ENCODE peak calls at places on chromosome 16, in ten cellular contexts. K is Peyer's patch; Q is colonic mucosa; O is HCT116; A is testis; V is CD8-positive, alpha-beta T cell; J is GM23338; U is suprapubic skin; L is stomach; G is tibial artery. W is an unnamed sample.

GRCh38 chr16:65068151-65068740 is 53.6 kb downstream of the CDH11 start:
- DNase-seq in G (no peak), L (no peak), J (peak; percentile 57), U (no peak), V (no peak), A (no peak), Q (no peak), O (no peak), K (no peak), W (no peak)

GRCh38 chr16:48197294-48197693 is 41.5 kb upstream of the ABCC12 start:
- DNase-seq in V (no peak), A (no peak), J (no peak), G (no peak), U (no peak), L (no peak), O (no peak), Q (no peak), K (no peak), W (no peak)

GRCh38 chr16:85711982-85712587 is 23.3 kb upstream of the GINS2 start:
- DNase-seq in V (no peak), A (no peak), K (no peak), G (no peak), Q (no peak), L (no peak), J (no peak), O (no peak), U (no peak), W (no peak)

GRCh38 chr16:46929378-46930332 is 43.8 kb downstream of the DNAJA2 start:
- DNase-seq in A (peak; percentile 85), K (peak; percentile 61), U (no peak), L (peak; percentile 80), J (peak; percentile 84), Q (peak; percentile 75), V (peak; percentile 71), O (peak; percentile 18), G (no peak), W (peak; percentile 68)

GRCh38 chr16:3346041-3346440 is 9.6 kb upstream of the OR2C1 start:
- DNase-seq in G (no peak), L (no peak), Q (no peak), V (no peak), K (no peak), J (no peak), A (no peak), O (no peak), U (no peak), W (no peak)

GRCh38 chr16:75527825-75528299 is 8.0 kb downstream of the CHST5 start:
- DNase-seq in K (no peak), O (no peak), V (no peak), L (peak; percentile 40), J (no peak), Q (peak; percentile 60), G (no peak), U (no peak), A (no peak), W (no peak)

GRCh38 chr16:11076259-11077018 is 132.1 kb downstream of the CLEC16A start:
- DNase-seq in O (no peak), J (no peak), Q (no peak), L (no peak), G (no peak), K (peak; percentile 71), V (no peak), A (no peak), U (no peak), W (no peak)

GRCh38 chr16:22192261-22193133 is 13.6 kb upstream of the EEF2K start:
- DNase-seq in O (no peak), G (peak; percentile 93), V (peak; percentile 82), K (peak; percentile 87), A (peak; percentile 92), U (peak; percentile 95), J (peak; percentile 79), Q (peak; percentile 84), L (peak; percentile 78), W (peak; percentile 85)

GRCh38 chr16:23348579-23349469 is 46.7 kb downstream of the SCNN1B start:
- DNase-seq in U (no peak), J (peak; percentile 79), K (no peak), Q (no peak), L (no peak), G (no peak), O (no peak), A (no peak), V (no peak), W (no peak)

GRCh38 chr16:8374586-8374985 is 215.7 kb downstream of the TMEM114 start:
- DNase-seq in Q (no peak), J (no peak), L (no peak), K (no peak), A (no peak), G (no peak), U (no peak), O (no peak), V (no peak), W (no peak)

GRCh38 chr16:23248261-23249194 is 53.6 kb upstream of the SCNN1B start:
- DNase-seq in O (no peak), Q (no peak), L (no peak), J (no peak), G (no peak), A (no peak), V (no peak), K (no peak), U (no peak), W (no peak)

GRCh38 chr16:23905027-23905426 is 69.2 kb downstream of the PRKCB start:
- DNase-seq in O (no peak), G (peak; percentile 70), A (peak; percentile 76), V (no peak), L (no peak), J (peak; percentile 86), U (no peak), Q (no peak), K (no peak), W (no peak)

GRCh38 chr16:47644661-47645060 is 183.5 kb downstream of the PHKB start:
- DNase-seq in O (no peak), A (no peak), Q (no peak), U (no peak), V (no peak), G (no peak), L (no peak), K (no peak), J (no peak), W (no peak)

GRCh38 chr16:67528870-67529638 is 425 bp downstream of the RIPOR1 start:
- DNase-seq in G (no peak), O (no peak), A (no peak), J (peak; percentile 63), V (no peak), Q (peak; percentile 50), K (no peak), U (no peak), L (no peak), W (peak; percentile 53)

GRCh38 chr16:83676056-83676455 is 131.7 kb upstream of the HSBP1 start:
- DNase-seq in Q (no peak), O (no peak), U (peak; percentile 9), K (no peak), J (no peak), A (no peak), L (no peak), G (no peak), V (no peak), W (no peak)

GRCh38 chr16:80836846-80837245 is 32.4 kb upstream of the CDYL2 start:
- DNase-seq in L (no peak), G (no peak), V (no peak), K (no peak), O (no peak), J (no peak), U (no peak), A (no peak), Q (no peak), W (no peak)

GRCh38 chr16:2769675-2770056 is 7.4 kb downstream of the ELOB start:
- DNase-seq in K (no peak), J (no peak), O (no peak), G (no peak), A (peak; percentile 83), U (peak; percentile 88), Q (peak; percentile 90), L (peak; percentile 75), V (no peak), W (no peak)

GRCh38 chr16:66519482-66519881 is 30.4 kb downstream of the TK2 start:
- DNase-seq in U (no peak), A (no peak), O (no peak), K (no peak), L (no peak), Q (no peak), G (no peak), V (no peak), J (no peak), W (no peak)
- H3K27ac ChIP-seq in U (peak overlapping the region; percentile 78), A (no peak overlapping the region), O (no peak overlapping the region), K (peak overlapping the region; percentile 50), L (peak overlapping the region; percentile 99), Q (peak overlapping the region; percentile 73), G (peak overlapping the region; percentile 95), V (no peak overlapping the region), J (no peak overlapping the region), W (peak overlapping the region; percentile 99)

GRCh38 chr16:58464916-58465731 is 34.8 kb upstream of the NDRG4 start:
- DNase-seq in O (no peak), G (no peak), V (no peak), A (peak; percentile 48), U (no peak), Q (no peak), J (peak; percentile 80), K (no peak), L (no peak), W (no peak)
- TF ChIP-seq CTCF in O (no peak), G (no peak), V (no peak), A (no peak), U (no peak), Q (no peak), J (peak; percentile 54), K (no peak), L (no peak), W (no peak)

DNA sequence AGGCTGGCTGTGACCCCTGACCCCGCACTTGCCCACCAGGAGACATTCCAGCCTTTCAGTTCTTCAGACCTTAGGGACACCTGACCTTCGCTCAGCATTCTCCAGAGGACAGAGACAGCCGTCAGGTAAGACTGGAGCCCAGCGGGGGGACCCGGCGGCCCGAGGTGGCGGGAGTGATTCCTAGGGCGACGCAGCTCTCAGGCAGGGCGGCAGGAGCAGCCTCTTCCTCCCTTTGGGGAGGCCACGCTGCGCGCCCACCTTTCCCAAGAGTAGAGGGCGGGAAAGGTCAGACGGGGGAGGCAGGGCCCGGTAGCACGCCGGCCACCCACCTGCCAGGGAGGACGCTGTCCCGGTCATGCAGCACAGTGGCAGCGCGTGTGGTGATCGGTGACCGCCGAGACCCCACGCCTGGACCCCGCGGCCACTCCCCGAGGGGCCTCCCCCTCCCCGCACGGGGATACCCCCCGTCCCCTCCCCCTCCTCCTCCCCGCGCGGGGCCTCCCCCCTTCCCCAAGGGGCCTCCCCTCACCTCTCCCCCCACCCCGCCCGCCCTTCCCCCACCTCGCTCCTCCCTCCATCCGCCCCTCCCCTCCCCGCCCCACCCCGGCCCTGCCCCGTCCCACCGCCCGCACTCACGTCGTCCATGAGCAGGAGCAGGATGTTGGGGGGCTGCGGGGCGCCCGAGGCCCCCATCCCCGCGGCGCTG is 472 bp downstream of the GALNS start:
- DNase-seq in A (no peak), J (peak; percentile 69), L (no peak), V (peak; percentile 53), G (no peak), U (no peak), Q (no peak), K (no peak), O (no peak), W (peak; percentile 42)
- H3K4me1 ChIP-seq in A (peaks cover 37% of the 10 kb centered on the region), J (no peaks in the 10 kb centered on the region), L (peaks cover 48% of the 10 kb centered on the region), V (peaks cover 33% of the 10 kb centered on the region), G (peaks cover 33% of the 10 kb centered on the region), U (peaks cover 32% of the 10 kb centered on the region), Q (peaks cover 12% of the 10 kb centered on the region), K (no peaks in the 10 kb centered on the region), O (peaks cover 19% of the 10 kb centered on the region), W (peaks cover 33% of the 10 kb centered on the region)

DNA sequence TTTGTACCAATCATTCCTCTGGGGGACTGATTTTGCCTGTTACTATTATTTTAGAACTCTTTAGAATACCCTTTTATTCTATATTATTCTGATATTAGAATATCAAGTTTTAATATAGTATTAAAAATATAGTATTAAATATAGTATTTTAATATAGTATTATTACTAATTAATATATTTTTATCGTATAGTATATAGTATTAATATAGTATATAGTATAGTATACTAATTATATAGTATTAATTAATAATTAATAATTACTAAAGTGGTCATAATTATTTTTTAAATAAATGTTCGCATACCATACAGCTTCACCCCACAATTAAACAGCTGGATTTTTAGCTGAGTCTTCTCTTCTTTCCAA is 73.3 kb downstream of the GNAO1 start:
- DNase-seq in A (no peak), J (no peak), O (no peak), K (no peak), Q (no peak), G (no peak), L (no peak), V (no peak), U (no peak), W (no peak)
- H3K27ac ChIP-seq in A (no peak overlapping the region), J (no peak overlapping the region), O (no peak overlapping the region), K (no peak overlapping the region), Q (no peak overlapping the region), G (peak overlapping the region; percentile 66), L (no peak overlapping the region), V (no peak overlapping the region), U (no peak overlapping the region), W (no peak overlapping the region)

W was measured in heart right ventricle.